ENCODE peak calls at places on chromosomes 7 and 10, in five cellular contexts. O is cardiac fibroblast, J is BJ, W is AG09309, H is Peyer's patch. C is an unnamed sample.

GRCh38 chr10:63738410-63738809 is 217.2 kb downstream of the REEP3 start:
- DNase-seq in O (peak), J (no peak), W (no peak), H (peak), C (no peak)

GRCh38 chr7:150357771-150358427 is 10.7 kb upstream of the REPIN1 start:
- DNase-seq in O (no peak), J (no peak), W (no peak), H (no peak), C (no peak)

GRCh38 chr7:99457050-99457645 is 8.8 kb downstream of the ATP5MF start:
- DNase-seq in O (no peak), J (no peak), W (no peak), H (no peak), C (no peak)

GRCh38 chr10:103192451-103193106 is 493 bp downstream of the NT5C2 start:
- DNase-seq in O (peak), J (no peak), W (no peak), H (peak), C (peak)

GRCh38 chr10:12849351-12850181 is 151.9 kb downstream of the CCDC3 start:
- DNase-seq in O (peak), J (no peak), W (no peak), H (no peak), C (no peak)

GRCh38 chr10:133509700-133510099 is 17.5 kb upstream of the CYP2E1 start:
- DNase-seq in O (no peak), J (no peak), W (no peak), H (no peak), C (no peak)

GRCh38 chr10:71246591-71247143 is 34.3 kb downstream of the UNC5B start:
- DNase-seq in O (no peak), J (no peak), W (no peak), H (peak), C (peak)

GRCh38 chr7:51026341-51026740 is 243.6 kb upstream of the GRB10 start:
- DNase-seq in O (no peak), J (no peak), W (no peak), H (no peak), C (no peak)

GRCh38 chr7:67484244-67484751 is 487.7 kb downstream of the TYW1 start:
- DNase-seq in O (peak), J (no peak), W (peak), H (no peak), C (no peak)

GRCh38 chr7:97844036-97844435 is 28.2 kb downstream of the ASNS start:
- DNase-seq in O (no peak), J (no peak), W (no peak), H (no peak), C (no peak)

GRCh38 chr10:101489355-101489754 is 98.7 kb downstream of the POLL start:
- DNase-seq in O (peak), J (no peak), W (peak), H (no peak), C (no peak)

GRCh38 chr7:85806321-85806720 is 619.5 kb upstream of the SEMA3D start:
- DNase-seq in O (no peak), J (no peak), W (no peak), H (no peak), C (no peak)
- TF ChIP-seq CTCF in O (no peak), J (no peak), W (peak), H (no peak), C (no peak)

DNA sequence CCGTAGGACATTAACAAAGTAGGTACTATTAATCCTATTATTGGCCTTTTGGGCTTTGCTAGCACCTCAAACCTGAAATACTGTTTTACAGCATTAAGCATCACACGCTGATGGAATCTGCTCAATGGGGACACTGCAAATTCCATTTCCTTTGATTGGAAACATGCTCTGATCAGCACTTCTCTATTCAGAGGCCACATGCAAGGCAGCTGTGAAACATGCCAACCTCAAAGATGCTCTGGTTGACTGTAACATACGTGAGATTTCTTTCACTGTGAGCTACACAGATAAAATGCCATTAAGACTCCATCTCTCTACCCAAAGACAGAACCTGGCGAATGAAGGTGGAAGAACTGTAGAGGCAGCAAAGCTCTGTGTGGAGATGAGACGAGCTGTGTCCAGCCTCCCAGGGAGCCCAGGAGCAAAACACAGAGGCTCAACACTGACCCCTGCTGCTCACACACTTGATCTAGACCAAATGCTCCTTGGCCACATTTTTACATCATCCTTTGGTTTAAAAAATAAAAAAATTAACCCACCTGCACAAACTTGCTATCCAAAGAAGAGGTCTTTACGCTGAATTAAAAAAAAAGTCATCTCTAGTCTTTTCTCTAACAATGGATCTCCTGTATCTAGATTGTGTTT is 8.0 kb downstream of the RSU1 start:
- DNase-seq in O (peak), J (no peak), W (no peak), H (peak), C (no peak)
- TF ChIP-seq CTCF in O (peak), J (peak), W (peak), H (peak), C (peak)

GRCh38 chr7:117538053-117538452 is 58.2 kb downstream of the CFTR start:
- DNase-seq in O (no peak), J (no peak), W (no peak), H (no peak), C (no peak)
- TF ChIP-seq CTCF in O (no peak), J (no peak), W (no peak), H (no peak), C (no peak)

GRCh38 chr7:69871213-69871885 is 273.1 kb downstream of the AUTS2 start:
- DNase-seq in O (peak), J (peak), W (peak), H (no peak), C (no peak)
- TF ChIP-seq CTCF in O (no peak), J (no peak), W (no peak), H (no peak), C (no peak)

DNA sequence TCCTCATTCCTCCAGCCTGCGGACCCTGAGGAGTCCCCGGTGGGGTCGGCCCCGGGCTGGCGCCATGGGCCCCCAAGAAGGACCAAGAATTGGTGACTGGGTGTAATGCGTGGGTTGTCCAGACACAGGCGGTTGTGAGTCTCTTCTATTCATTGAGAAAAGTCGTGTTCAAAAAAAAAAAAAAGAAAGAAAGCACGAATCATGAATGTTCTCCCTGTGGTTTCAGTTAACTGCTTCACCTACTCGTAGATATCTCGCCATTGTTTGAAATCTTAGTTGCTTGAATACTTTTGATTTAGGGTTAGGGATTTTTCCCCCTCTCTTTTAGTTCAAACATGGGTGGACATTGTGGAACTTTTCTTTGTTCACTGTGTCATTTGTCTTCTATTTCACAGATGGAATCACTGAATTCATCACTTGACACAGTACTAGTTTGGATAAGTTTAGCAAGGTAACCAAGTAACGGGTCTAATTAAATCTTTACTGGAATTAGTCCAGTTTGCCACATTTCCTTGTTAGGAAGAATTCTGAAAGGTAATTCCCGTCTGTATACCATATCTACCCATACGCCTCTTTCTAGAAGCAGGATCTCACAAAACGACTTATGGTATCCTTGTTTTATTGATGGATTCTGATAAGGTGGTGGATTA is 775 bp downstream of the STARD3NL start:
- DNase-seq in O (peak), J (no peak), W (no peak), H (no peak), C (no peak)
- TF ChIP-seq CTCF in O (no peak), J (peak), W (no peak), H (no peak), C (peak)

GRCh38 chr7:29019275-29019820 is 61.2 kb upstream of the TRIL start:
- DNase-seq in O (peak), J (no peak), W (no peak), H (no peak), C (no peak)
- TF ChIP-seq CTCF in O (peak), J (peak), W (peak), H (no peak), C (no peak)

DNA sequence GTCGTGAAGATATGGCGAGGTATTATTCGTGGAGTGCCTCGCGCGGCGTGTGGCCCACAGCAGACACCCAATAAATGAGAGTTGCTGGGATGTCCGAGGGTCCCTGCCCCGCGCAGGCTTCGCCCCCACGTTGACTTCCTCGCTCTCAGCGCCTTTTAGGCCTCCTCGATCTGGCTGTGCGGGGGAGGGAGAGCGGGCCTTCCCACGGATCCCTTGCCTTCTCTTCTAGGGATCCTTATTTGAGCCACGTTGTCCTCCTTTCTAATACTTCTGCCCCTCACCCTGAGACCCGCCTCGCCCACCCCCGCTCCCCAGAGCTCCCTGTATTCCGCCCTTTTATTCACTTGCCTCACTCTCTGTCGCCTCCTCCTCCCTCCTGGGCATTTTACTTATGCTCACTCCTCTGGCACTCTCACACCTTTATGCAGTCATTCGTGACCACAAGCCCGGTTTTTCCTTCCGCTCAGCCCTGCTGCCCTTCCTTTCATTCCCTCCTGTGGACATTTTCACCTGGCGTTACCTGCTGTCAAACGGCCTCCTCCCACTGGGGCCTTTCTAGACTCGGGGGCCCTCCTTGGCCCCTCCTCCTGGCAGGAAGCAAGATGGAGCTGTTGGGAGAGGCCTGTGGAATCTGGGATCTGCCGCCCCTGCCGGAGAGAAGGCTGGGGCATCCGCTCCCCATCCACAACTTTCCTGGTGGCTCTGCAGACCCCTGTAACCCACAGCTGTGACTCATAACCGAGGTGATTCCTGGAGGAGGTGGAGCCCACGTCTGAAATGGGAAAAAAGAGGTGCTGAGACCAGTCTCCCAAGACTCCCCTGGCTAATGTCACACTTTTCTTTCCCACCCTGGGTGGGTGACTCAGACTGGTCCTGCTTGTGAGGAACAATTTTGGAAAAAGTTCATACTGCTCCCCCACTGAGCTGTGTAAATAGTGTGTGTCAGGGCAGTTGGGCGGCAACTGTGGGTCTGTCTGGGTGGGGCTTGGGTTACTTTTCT is 1.0 kb downstream of the VCL start:
- DNase-seq in O (peak), J (peak), W (no peak), H (peak), C (peak)
- TF ChIP-seq CTCF in O (peak), J (peak), W (peak), H (peak), C (peak)

C was measured in chondrocyte.